ENCODE peak calls at places on chromosomes 2 and 18, in six cellular contexts. One of them, this sample, is unnamed.

GRCh38 chr2:88329815-88330603 is 122.5 kb downstream of the FOXI3 start:
- DNase-seq in AG09309: peak
- DNase-seq in GM13977: peak
- DNase-seq in neural progenitor cell: peak
- DNase-seq in RWPE1: peak
- DNase-seq in cardiac muscle cell: no peak
- DNase-seq in this sample: no peak

GRCh38 chr2:159139216-159139933 is 147.1 kb downstream of the WDSUB1 start:
- DNase-seq in AG09309: no peak
- DNase-seq in GM13977: no peak
- DNase-seq in neural progenitor cell: no peak
- DNase-seq in RWPE1: no peak
- DNase-seq in cardiac muscle cell: no peak
- DNase-seq in this sample: no peak

GRCh38 chr18:2547477-2548087 is 23.7 kb downstream of the METTL4 start:
- DNase-seq in AG09309: no peak
- DNase-seq in GM13977: peak
- DNase-seq in neural progenitor cell: peak
- DNase-seq in RWPE1: peak
- DNase-seq in cardiac muscle cell: peak
- DNase-seq in this sample: no peak

GRCh38 chr2:55761526-55761925 is 67.9 kb upstream of the PNPT1 start:
- DNase-seq in AG09309: peak
- DNase-seq in GM13977: no peak
- DNase-seq in neural progenitor cell: no peak
- DNase-seq in RWPE1: no peak
- DNase-seq in cardiac muscle cell: no peak
- DNase-seq in this sample: no peak

GRCh38 chr18:40055262-40055661 is 1899.8 kb upstream of the PIK3C3 start:
- DNase-seq in AG09309: no peak
- DNase-seq in GM13977: no peak
- DNase-seq in neural progenitor cell: no peak
- DNase-seq in RWPE1: peak
- DNase-seq in cardiac muscle cell: no peak
- DNase-seq in this sample: no peak

GRCh38 chr2:224518806-224519580 is 66.2 kb downstream of the CUL3 start:
- DNase-seq in AG09309: peak
- DNase-seq in GM13977: no peak
- DNase-seq in neural progenitor cell: no peak
- DNase-seq in RWPE1: peak
- DNase-seq in cardiac muscle cell: no peak
- DNase-seq in this sample: no peak

GRCh38 chr2:138276367-138276766 is 225.2 kb upstream of the SPOPL start:
- DNase-seq in AG09309: no peak
- DNase-seq in GM13977: no peak
- DNase-seq in neural progenitor cell: peak
- DNase-seq in RWPE1: no peak
- DNase-seq in cardiac muscle cell: no peak
- DNase-seq in this sample: no peak

GRCh38 chr2:178478102-178478441 is 328 bp downstream of the FKBP7 start:
- DNase-seq in AG09309: no peak
- DNase-seq in GM13977: peak
- DNase-seq in neural progenitor cell: peak
- DNase-seq in RWPE1: no peak
- DNase-seq in cardiac muscle cell: peak
- DNase-seq in this sample: peak

GRCh38 chr2:23286765-23287155 is 98.2 kb upstream of the KLHL29 start:
- DNase-seq in AG09309: peak
- DNase-seq in GM13977: no peak
- DNase-seq in neural progenitor cell: no peak
- DNase-seq in RWPE1: peak
- DNase-seq in cardiac muscle cell: no peak
- DNase-seq in this sample: no peak

GRCh38 chr2:190649798-190650390 is 1.0 kb downstream of the NAB1 start:
- DNase-seq in AG09309: no peak
- DNase-seq in GM13977: no peak
- DNase-seq in neural progenitor cell: peak
- DNase-seq in RWPE1: no peak
- DNase-seq in cardiac muscle cell: peak
- DNase-seq in this sample: no peak

GRCh38 chr2:10303634-10304378 is 1.1 kb downstream of the HPCAL1 start:
- DNase-seq in AG09309: no peak
- DNase-seq in GM13977: peak
- DNase-seq in neural progenitor cell: peak
- DNase-seq in RWPE1: peak
- DNase-seq in cardiac muscle cell: peak
- DNase-seq in this sample: peak

GRCh38 chr2:196174424-196174823 is 3.0 kb upstream of the STK17B start:
- DNase-seq in AG09309: no peak
- DNase-seq in GM13977: no peak
- DNase-seq in neural progenitor cell: no peak
- DNase-seq in RWPE1: no peak
- DNase-seq in cardiac muscle cell: no peak
- DNase-seq in this sample: no peak

GRCh38 chr18:36706313-36706881 is 122.4 kb downstream of the TPGS2 start:
- DNase-seq in AG09309: no peak
- DNase-seq in GM13977: no peak
- DNase-seq in neural progenitor cell: no peak
- DNase-seq in RWPE1: no peak
- DNase-seq in cardiac muscle cell: no peak
- DNase-seq in this sample: no peak

GRCh38 chr18:3620146-3621119 is 170.5 kb downstream of the TGIF1 start:
- DNase-seq in AG09309: no peak
- DNase-seq in GM13977: no peak
- DNase-seq in neural progenitor cell: no peak
- DNase-seq in RWPE1: no peak
- DNase-seq in cardiac muscle cell: no peak
- DNase-seq in this sample: no peak

GRCh38 chr18:48113691-48114090 is 183.2 kb upstream of the SMAD2 start:
- DNase-seq in AG09309: no peak
- DNase-seq in GM13977: no peak
- DNase-seq in neural progenitor cell: no peak
- DNase-seq in RWPE1: no peak
- DNase-seq in cardiac muscle cell: no peak
- DNase-seq in this sample: no peak

GRCh38 chr18:42514522-42514921 is 559.5 kb downstream of the PIK3C3 start:
- DNase-seq in AG09309: no peak
- DNase-seq in GM13977: no peak
- DNase-seq in neural progenitor cell: no peak
- DNase-seq in RWPE1: no peak
- DNase-seq in cardiac muscle cell: no peak
- DNase-seq in this sample: no peak

GRCh38 chr2:9745153-9745899 is 97.9 kb upstream of the TAF1B start:
- DNase-seq in AG09309: no peak
- DNase-seq in GM13977: no peak
- DNase-seq in neural progenitor cell: no peak
- DNase-seq in RWPE1: no peak
- DNase-seq in cardiac muscle cell: no peak
- DNase-seq in this sample: no peak

GRCh38 chr2:173965372-173966025 is at the start of gene SP3:
- DNase-seq in AG09309: peak
- DNase-seq in GM13977: peak
- DNase-seq in neural progenitor cell: peak
- DNase-seq in RWPE1: peak
- DNase-seq in cardiac muscle cell: peak
- DNase-seq in this sample: peak

GRCh38 chr2:2591542-2591940 is 260.5 kb upstream of the MYT1L start:
- DNase-seq in AG09309: no peak
- DNase-seq in GM13977: no peak
- DNase-seq in neural progenitor cell: no peak
- DNase-seq in RWPE1: no peak
- DNase-seq in cardiac muscle cell: no peak
- DNase-seq in this sample: no peak

GRCh38 chr2:22800422-22800821 is 584.6 kb upstream of the KLHL29 start:
- DNase-seq in AG09309: no peak
- DNase-seq in GM13977: no peak
- DNase-seq in neural progenitor cell: peak
- DNase-seq in RWPE1: no peak
- DNase-seq in cardiac muscle cell: no peak
- DNase-seq in this sample: no peak

GRCh38 chr2:208501217-208501616 is 94.6 kb downstream of the PTH2R start:
- DNase-seq in AG09309: no peak
- DNase-seq in GM13977: no peak
- DNase-seq in neural progenitor cell: peak
- DNase-seq in RWPE1: no peak
- DNase-seq in cardiac muscle cell: peak
- DNase-seq in this sample: no peak

GRCh38 chr18:63247506-63248394 is 71.8 kb downstream of the BCL2 start:
- DNase-seq in AG09309: no peak
- DNase-seq in GM13977: no peak
- DNase-seq in neural progenitor cell: no peak
- DNase-seq in RWPE1: no peak
- DNase-seq in cardiac muscle cell: no peak
- DNase-seq in this sample: no peak

DNA sequence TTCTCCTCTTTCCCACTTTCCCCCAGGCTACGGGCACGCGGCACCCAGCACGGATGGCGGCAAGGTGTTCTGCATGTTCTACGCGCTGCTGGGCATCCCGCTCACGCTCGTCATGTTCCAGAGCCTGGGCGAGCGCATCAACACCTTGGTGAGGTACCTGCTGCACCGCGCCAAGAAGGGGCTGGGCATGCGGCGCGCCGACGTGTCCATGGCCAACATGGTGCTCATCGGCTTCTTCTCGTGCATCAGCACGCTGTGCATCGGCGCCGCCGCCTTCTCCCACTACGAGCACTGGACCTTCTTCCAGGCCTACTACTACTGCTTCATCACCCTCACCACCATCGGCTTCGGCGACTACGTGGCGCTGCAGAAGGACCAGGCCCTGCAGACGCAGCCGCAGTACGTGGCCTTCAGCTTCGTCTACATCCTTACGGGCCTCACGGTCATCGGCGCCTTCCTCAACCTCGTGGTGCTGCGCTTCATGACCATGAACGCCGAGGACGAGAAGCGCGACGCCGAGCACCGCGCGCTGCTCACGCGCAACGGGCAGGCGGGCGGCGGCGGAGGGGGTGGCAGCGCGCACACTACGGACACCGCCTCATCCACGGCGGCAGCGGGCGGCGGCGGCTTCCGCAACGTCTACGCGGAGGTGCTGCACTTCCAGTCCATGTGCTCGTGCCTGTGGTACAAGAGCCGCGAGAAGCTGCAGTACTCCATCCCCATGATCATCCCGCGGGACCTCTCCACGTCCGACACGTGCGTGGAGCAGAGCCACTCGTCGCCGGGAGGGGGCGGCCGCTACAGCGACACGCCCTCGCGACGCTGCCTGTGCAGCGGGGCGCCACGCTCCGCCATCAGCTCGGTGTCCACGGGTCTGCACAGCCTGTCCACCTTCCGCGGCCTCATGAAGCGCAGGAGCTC is 35.4 kb downstream of the KCNK3 start:
- DNase-seq in AG09309: no peak
- DNase-seq in GM13977: no peak
- DNase-seq in neural progenitor cell: no peak
- DNase-seq in RWPE1: no peak
- DNase-seq in cardiac muscle cell: no peak
- DNase-seq in this sample: no peak
- TF ChIP-seq CTCF in AG09309: peak
- TF ChIP-seq CTCF in GM13977: no peak
- TF ChIP-seq CTCF in neural progenitor cell: no peak
- TF ChIP-seq CTCF in RWPE1: no peak
- TF ChIP-seq CTCF in cardiac muscle cell: peak
- TF ChIP-seq CTCF in this sample: no peak

GRCh38 chr2:222903234-222904220 is 42.7 kb downstream of the ACSL3 start:
- DNase-seq in AG09309: no peak
- DNase-seq in GM13977: peak
- DNase-seq in neural progenitor cell: peak
- DNase-seq in RWPE1: peak
- DNase-seq in cardiac muscle cell: peak
- DNase-seq in this sample: peak

GRCh38 chr2:222907790-222908431 is 47.1 kb downstream of the ACSL3 start:
- DNase-seq in AG09309: no peak
- DNase-seq in GM13977: no peak
- DNase-seq in neural progenitor cell: no peak
- DNase-seq in RWPE1: no peak
- DNase-seq in cardiac muscle cell: no peak
- DNase-seq in this sample: no peak

GRCh38 chr2:222902660-222903059 is 41.8 kb downstream of the ACSL3 start:
- DNase-seq in AG09309: no peak
- DNase-seq in GM13977: no peak
- DNase-seq in neural progenitor cell: no peak
- DNase-seq in RWPE1: no peak
- DNase-seq in cardiac muscle cell: no peak
- DNase-seq in this sample: no peak

GRCh38 chr2:222907048-222907447 is 46.2 kb downstream of the ACSL3 start:
- DNase-seq in AG09309: no peak
- DNase-seq in GM13977: no peak
- DNase-seq in neural progenitor cell: no peak
- DNase-seq in RWPE1: no peak
- DNase-seq in cardiac muscle cell: no peak
- DNase-seq in this sample: no peak

GRCh38 chr2:222904557-222905258 is 43.9 kb downstream of the ACSL3 start:
- DNase-seq in AG09309: peak
- DNase-seq in GM13977: no peak
- DNase-seq in neural progenitor cell: no peak
- DNase-seq in RWPE1: no peak
- DNase-seq in cardiac muscle cell: no peak
- DNase-seq in this sample: no peak
- TF ChIP-seq CTCF in AG09309: no peak
- TF ChIP-seq CTCF in GM13977: no peak
- TF ChIP-seq CTCF in neural progenitor cell: no peak
- TF ChIP-seq CTCF in RWPE1: no peak
- TF ChIP-seq CTCF in cardiac muscle cell: no peak
- TF ChIP-seq CTCF in this sample: no peak

DNA sequence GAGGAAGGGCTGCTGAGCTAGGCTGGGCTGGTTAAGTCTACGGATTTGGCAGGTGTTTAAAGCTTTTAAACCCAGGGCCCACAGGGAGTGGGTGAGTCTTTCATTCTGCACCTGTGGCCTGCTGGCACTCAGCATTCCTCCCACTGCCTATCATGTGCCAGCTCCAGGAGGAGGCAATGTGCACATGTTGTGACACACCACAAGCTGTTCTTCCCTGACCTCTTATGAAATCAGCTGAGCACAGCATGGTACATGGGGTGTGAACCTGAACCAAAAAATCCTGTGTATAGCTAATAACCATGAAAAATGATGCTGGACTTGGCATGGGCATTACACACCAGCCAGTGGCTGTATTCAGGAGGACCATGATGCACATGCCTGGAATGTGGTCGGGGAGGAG is 297.9 kb upstream of the MMADHC start:
- DNase-seq in AG09309: no peak
- DNase-seq in GM13977: no peak
- DNase-seq in neural progenitor cell: no peak
- DNase-seq in RWPE1: no peak
- DNase-seq in cardiac muscle cell: no peak
- DNase-seq in this sample: no peak
- TF ChIP-seq CTCF in AG09309: no peak
- TF ChIP-seq CTCF in GM13977: no peak
- TF ChIP-seq CTCF in neural progenitor cell: no peak
- TF ChIP-seq CTCF in RWPE1: no peak
- TF ChIP-seq CTCF in cardiac muscle cell: no peak
- TF ChIP-seq CTCF in this sample: no peak

DNA sequence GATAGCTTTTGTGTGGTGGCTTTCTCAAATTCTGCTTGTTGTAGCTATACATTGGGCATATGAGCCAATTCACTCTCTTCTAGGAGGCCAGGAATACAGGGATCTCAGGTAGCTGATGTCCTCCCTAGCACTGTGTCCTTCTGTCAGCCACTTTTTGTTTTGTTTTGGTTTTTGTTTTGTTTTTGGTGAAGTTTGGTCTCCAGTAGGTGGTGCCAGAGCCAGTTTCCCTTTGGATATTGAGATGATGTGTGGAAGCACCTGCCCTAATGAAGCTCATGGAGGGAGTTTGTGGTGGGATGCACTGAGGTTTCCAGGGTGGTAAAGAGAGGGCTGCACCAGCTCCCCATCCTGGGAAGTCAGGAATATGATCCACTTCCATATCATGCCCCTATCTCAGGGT is 100.5 kb upstream of the VWC2L start:
- DNase-seq in AG09309: no peak
- DNase-seq in GM13977: no peak
- DNase-seq in neural progenitor cell: peak
- DNase-seq in RWPE1: no peak
- DNase-seq in cardiac muscle cell: peak
- DNase-seq in this sample: no peak
- TF ChIP-seq CTCF in AG09309: peak
- TF ChIP-seq CTCF in GM13977: peak
- TF ChIP-seq CTCF in neural progenitor cell: peak
- TF ChIP-seq CTCF in RWPE1: no peak
- TF ChIP-seq CTCF in cardiac muscle cell: no peak
- TF ChIP-seq CTCF in this sample: no peak

This sample was measured in endothelial cell.